ENCODE peak calls at places on chromosomes 6 and 20, in seven cellular contexts. U is fibroblast of mammary gland, Z is AG10803, T is Panc1, C is mucosa of descending colon, Q is iPS DF 6.9, E is epithelial cell of esophagus. W is an unnamed sample.

GRCh38 chr6:110661426-110661825 is 153.8 kb downstream of the CDK19 start:
- DNase-seq in Q (no peak), U (peak), E (peak), C (no peak), Z (no peak), T (no peak), W (no peak)

GRCh38 chr6:132687306-132687705 is 26.5 kb downstream of the VNN1 start:
- DNase-seq in Q (no peak), Z (peak), C (no peak), T (no peak), E (peak), U (peak), W (no peak)

GRCh38 chr20:48818481-48818987 is 9.3 kb downstream of the PREX1 start:
- DNase-seq in C (no peak), U (no peak), T (no peak), Z (no peak), E (no peak), Q (no peak), W (no peak)

GRCh38 chr20:19735446-19735845 is 22.6 kb upstream of the RIN2 start:
- DNase-seq in U (peak), C (peak), T (peak), Z (peak), Q (no peak), E (peak), W (no peak)

GRCh38 chr6:52994031-52994788 is 874 bp downstream of the GSTA4 start:
- DNase-seq in Z (peak), T (no peak), U (peak), Q (no peak), E (peak), C (peak), W (no peak)

GRCh38 chr6:39853604-39854003 is 61.4 kb downstream of the DAAM2 start:
- DNase-seq in U (no peak), C (no peak), Z (no peak), T (no peak), E (no peak), Q (no peak), W (no peak)

GRCh38 chr6:40672118-40672517 is 85.0 kb upstream of the LRFN2 start:
- DNase-seq in Q (no peak), U (no peak), T (no peak), E (no peak), Z (no peak), C (no peak), W (no peak)

GRCh38 chr6:27312146-27312949 is at the start of gene POM121L2:
- DNase-seq in Q (no peak), Z (peak), T (peak), U (peak), C (peak), E (peak), W (no peak)

GRCh38 chr6:127554435-127555006 is 22.5 kb upstream of the C6orf58 start:
- DNase-seq in T (no peak), E (peak), U (peak), C (no peak), Q (peak), Z (peak), W (no peak)

GRCh38 chr20:43231829-43232228 is 42.1 kb upstream of the PTPRT start:
- DNase-seq in Z (no peak), E (no peak), T (no peak), Q (no peak), C (no peak), U (no peak), W (no peak)

GRCh38 chr6:164151161-164151728 is 736.7 kb downstream of the QKI start:
- DNase-seq in E (no peak), Z (no peak), Q (no peak), U (no peak), T (no peak), C (no peak), W (no peak)

GRCh38 chr6:169868458-169868857 is 117.0 kb downstream of the ERMARD start:
- DNase-seq in U (no peak), Z (no peak), E (no peak), Q (no peak), C (peak), T (no peak), W (no peak)

GRCh38 chr6:94769197-94769596 is 808.1 kb upstream of the MANEA start:
- DNase-seq in Z (no peak), C (no peak), T (no peak), Q (peak), U (no peak), E (no peak), W (no peak)

GRCh38 chr20:50339196-50339901 is 148.7 kb downstream of the CEBPB start:
- DNase-seq in Z (peak), C (no peak), Q (no peak), T (no peak), E (peak), U (peak), W (peak)
- H3K4me3 ChIP-seq in Z (peak), C (no peak), Q (no peak), T (no peak), E (no peak), U (no peak), W (no peak)

DNA sequence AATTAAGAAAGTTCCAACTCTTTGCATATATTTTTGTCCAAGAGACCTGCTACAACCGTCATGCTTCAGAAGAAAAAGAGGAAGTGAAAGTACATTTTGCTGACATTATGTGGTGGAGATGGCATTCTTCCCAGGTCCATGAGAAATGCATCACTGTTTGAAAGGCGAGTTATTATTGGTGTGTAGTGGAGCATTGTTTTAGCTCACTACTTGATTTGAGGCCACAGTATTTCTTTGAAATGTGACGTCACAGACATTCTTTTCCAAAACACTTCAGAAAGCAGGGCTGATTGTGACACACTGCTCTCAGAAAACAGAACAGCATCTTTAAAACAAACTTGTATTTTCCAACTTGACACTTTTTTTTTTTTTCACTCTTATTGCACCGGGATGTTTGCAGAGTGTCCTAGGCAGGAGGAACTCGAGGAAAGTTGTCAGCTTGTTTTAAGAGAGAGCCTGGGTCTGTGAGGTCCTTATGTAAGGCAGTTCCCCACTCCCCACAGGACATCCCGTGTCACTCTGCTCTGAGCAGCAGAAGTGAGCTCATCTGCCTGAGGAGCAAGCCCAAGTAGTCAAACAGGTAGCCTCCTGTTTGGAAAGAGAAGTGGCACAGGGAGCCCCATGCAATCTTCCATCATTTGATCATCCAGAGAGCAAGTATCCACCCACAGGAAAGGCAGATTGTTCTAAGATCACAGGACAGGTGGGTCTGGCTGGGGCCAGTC is 1.1 kb downstream of the SPTLC3 start:
- DNase-seq in C (no peak), E (peak), Q (no peak), U (peak), T (peak), Z (peak), W (peak)
- H3K4me3 ChIP-seq in C (peak), E (peak), Q (no peak), U (peak), T (peak), Z (peak), W (peak)

GRCh38 chr6:152980656-152981055 is 2.2 kb downstream of the FBXO5 start:
- DNase-seq in Z (no peak), T (no peak), Q (no peak), E (no peak), C (no peak), U (no peak), W (no peak)
- H3K4me3 ChIP-seq in Z (peak), T (peak), Q (peak), E (peak), C (no peak), U (peak), W (no peak)

GRCh38 chr6:158567871-158568401 is 8.0 kb downstream of the TMEM181 start:
- DNase-seq in E (peak), U (no peak), T (no peak), Q (no peak), C (no peak), Z (no peak), W (no peak)
- H3K4me3 ChIP-seq in E (no peak), U (no peak), T (no peak), Q (no peak), C (no peak), Z (no peak), W (no peak)

DNA sequence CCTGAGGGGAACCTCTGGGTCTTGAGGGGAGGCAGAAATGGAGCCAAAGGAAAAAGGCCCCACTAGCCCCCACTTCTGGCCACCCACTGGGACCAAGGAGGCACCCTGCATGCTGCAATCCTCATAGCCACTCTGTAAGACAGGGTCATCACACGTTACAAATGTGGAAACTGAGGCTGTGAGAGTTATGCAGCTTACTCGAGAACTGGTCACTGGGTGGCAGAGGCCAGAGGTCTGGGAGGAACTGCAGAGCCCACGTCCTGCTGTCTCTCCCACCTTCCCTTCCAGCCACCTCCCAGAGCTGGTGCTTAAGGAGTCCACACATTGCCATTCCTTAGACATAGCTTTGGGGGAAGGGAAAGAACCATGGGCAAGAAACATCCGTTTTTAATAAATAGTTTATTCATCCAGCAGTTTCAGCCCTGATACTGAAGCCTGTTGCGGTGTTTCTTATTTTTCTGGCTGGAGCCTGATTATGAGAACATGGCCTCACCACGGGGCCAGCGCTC is 18.0 kb downstream of the LEMD2 start:
- DNase-seq in Q (no peak), C (no peak), T (no peak), Z (no peak), U (no peak), E (no peak), W (no peak)
- H3K4me3 ChIP-seq in Q (no peak), C (no peak), T (no peak), Z (no peak), U (no peak), E (no peak), W (no peak)

GRCh38 chr20:58382096-58382495 is 6.9 kb upstream of the VAPB start:
- DNase-seq in U (no peak), T (no peak), Z (no peak), E (no peak), C (no peak), Q (no peak), W (no peak)
- H3K4me3 ChIP-seq in U (no peak), T (no peak), Z (no peak), E (no peak), C (no peak), Q (no peak), W (no peak)

GRCh38 chr6:108116424-108116780 is 41.9 kb upstream of the OSTM1 start:
- DNase-seq in Z (no peak), U (no peak), T (no peak), E (no peak), C (no peak), Q (no peak), W (no peak)
- H3K4me3 ChIP-seq in Z (no peak), U (no peak), T (no peak), E (no peak), C (no peak), Q (no peak), W (no peak)

GRCh38 chr6:77463308-77463880 is at the start of gene HTR1B:
- DNase-seq in Q (no peak), E (peak), Z (no peak), T (no peak), C (peak), U (no peak), W (no peak)
- H3K4me3 ChIP-seq in Q (peak), E (peak), Z (peak), T (peak), C (no peak), U (peak), W (peak)

GRCh38 chr6:33513213-33513612 is 58.8 kb downstream of the ZBTB9 start:
- DNase-seq in Z (no peak), U (no peak), C (no peak), E (no peak), Q (no peak), T (no peak), W (no peak)

GRCh38 chr6:33521790-33522091 is 58.3 kb downstream of the BAK1 start:
- DNase-seq in C (no peak), Z (no peak), U (no peak), T (no peak), Q (no peak), E (no peak), W (no peak)

GRCh38 chr6:33516726-33517125 is 62.4 kb downstream of the ZBTB9 start:
- DNase-seq in Z (no peak), C (no peak), T (no peak), U (no peak), E (no peak), Q (no peak), W (no peak)
- H3K4me3 ChIP-seq in Z (no peak), C (no peak), T (no peak), U (no peak), E (no peak), Q (no peak), W (no peak)